ENCODE peak calls at places on chromosomes 7 and 10, in four cellular contexts. C, F, V and A are unnamed samples.

GRCh38 chr7:79495544-79496272 is 42.2 kb upstream of the MAGI2 start:
- DNase-seq in V (no peak), C (peak; percentile 33), F (no peak), A (no peak)

GRCh38 chr10:9137368-9137767 is 1082.9 kb downstream of the GATA3 start:
- DNase-seq in C (no peak), F (no peak), V (no peak), A (no peak)

GRCh38 chr10:88156341-88156740 is 292.9 kb downstream of the PTEN start:
- DNase-seq in V (no peak), C (no peak), F (no peak), A (no peak)

GRCh38 chr7:32298403-32299132 is 191.6 kb downstream of the LSM5 start:
- DNase-seq in F (no peak), C (no peak), V (peak; percentile 61), A (peak; percentile 8)

GRCh38 chr7:151426486-151426905 is 13.4 kb downstream of the CRYGN start:
- DNase-seq in V (no peak), F (no peak), C (peak; percentile 64), A (peak; percentile 68)

GRCh38 chr10:23310443-23310842 is 34.2 kb downstream of the C10orf67 start:
- DNase-seq in V (no peak), C (no peak), F (no peak), A (no peak)

GRCh38 chr10:127012071-127012768 is 107.0 kb downstream of the DOCK1 start:
- DNase-seq in F (no peak), V (no peak), C (no peak), A (no peak)

GRCh38 chr7:17989546-17989945 is 38.1 kb downstream of the PRPS1L1 start:
- DNase-seq in C (no peak), F (no peak), V (no peak), A (no peak)

GRCh38 chr7:117250801-117251200 is 72.1 kb downstream of the WNT2 start:
- DNase-seq in F (no peak), V (no peak), C (no peak), A (no peak)

GRCh38 chr7:150793569-150794238 is 6.5 kb downstream of the TMEM176B start:
- DNase-seq in C (no peak), F (no peak), V (no peak), A (no peak)

GRCh38 chr10:12417341-12417740 is 68.0 kb downstream of the CAMK1D start:
- DNase-seq in C (no peak), V (no peak), F (no peak), A (no peak)

GRCh38 chr7:139321071-139321745 is 19.9 kb upstream of the FMC1 start:
- DNase-seq in C (no peak), F (no peak), V (peak; percentile 75), A (peak; percentile 24)

GRCh38 chr10:102408081-102408727 is 10.4 kb downstream of the PSD start:
- DNase-seq in F (no peak), C (no peak), V (no peak), A (no peak)

GRCh38 chr7:92793656-92794205 is 42.6 kb downstream of the CDK6 start:
- DNase-seq in F (no peak), C (no peak), V (no peak), A (no peak)

GRCh38 chr7:106050002-106050742 is 61.9 kb downstream of the SYPL1 start:
- DNase-seq in F (no peak), C (peak; percentile 61), V (no peak), A (peak; percentile 82)

GRCh38 chr7:4711634-4712033 is 29.5 kb downstream of the FOXK1 start:
- DNase-seq in C (no peak), V (no peak), F (no peak), A (no peak)

DNA sequence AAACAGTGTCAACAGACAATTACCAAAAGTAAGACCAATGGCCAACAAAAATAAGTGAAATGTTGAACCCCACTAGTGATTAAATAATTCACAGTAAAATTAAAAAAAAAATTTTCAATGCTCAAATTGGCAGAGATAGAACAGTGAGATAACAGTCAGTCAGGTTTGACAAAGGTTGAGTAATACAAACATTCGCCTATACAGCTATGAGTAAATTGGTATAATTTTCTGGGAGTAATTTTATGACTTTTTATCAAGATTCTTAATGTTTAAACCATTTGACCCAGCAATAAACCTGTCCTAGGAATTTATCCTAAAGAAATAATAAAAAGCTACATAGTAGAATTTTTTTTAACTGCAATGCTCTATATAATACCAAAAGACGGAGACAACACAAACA is 64.9 kb upstream of the SHH start:
- DNase-seq in F (no peak), V (no peak), C (no peak), A (no peak)
- TF ChIP-seq CTCF in F (no peak), V (no peak), C (no peak), A (no peak)

DNA sequence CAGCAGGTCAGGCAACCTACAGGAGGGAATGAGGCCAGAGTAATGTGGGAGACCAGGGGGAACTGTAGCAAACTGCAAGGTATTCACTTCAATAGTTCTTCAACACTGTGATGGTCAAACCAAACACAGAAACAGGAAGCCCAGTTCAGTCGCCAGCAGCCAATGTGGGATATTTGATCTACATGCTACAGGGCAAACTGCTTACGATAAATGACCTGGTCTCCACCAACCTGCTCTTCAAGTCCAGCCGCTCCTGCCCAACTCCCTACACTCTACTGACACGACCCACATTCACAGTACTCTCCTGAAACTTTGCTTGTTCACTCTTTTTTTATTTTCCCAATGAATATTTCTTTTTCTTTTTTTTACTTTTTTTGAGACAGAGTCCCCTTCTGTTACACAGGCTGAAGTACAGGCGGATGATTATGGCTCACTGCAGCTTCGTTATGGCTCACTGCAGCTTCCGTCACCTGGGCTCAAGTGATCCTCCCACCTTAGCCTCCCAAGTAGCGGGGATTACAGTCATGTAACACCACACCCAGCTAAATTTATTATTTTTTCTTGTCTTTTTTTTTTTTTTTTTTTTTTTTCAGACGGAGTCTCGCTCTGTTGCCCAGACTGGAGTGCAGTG is 42.1 kb downstream of the MDH2 start:
- DNase-seq in C (no peak), F (no peak), V (no peak), A (no peak)
- H3K27ac ChIP-seq in C (no peak overlapping the region), F (no peak overlapping the region), V (no peak overlapping the region), A (no peak overlapping the region)

DNA sequence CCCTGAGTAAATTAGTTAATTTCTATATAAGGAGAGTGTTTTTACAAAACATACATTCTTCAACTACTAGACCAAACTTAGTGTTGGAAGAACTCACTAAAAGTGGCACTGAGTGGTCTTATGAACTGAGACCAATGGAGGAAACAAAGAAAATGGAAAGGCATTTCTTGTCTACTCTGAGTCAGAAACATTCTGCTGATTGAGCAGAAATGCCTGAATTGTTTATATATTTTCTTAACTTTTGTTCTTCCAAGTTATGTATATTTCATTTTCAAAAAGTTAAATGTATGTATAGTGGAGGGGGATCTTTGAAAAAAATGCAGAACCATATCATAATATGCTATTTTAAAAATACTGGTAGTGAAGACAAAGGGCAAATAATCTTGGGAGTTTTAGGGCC is 320.7 kb downstream of the HGF start:
- DNase-seq in V (no peak), F (no peak), C (no peak), A (no peak)
- TF ChIP-seq CTCF in V (no peak), F (no peak), C (no peak), A (no peak)

DNA sequence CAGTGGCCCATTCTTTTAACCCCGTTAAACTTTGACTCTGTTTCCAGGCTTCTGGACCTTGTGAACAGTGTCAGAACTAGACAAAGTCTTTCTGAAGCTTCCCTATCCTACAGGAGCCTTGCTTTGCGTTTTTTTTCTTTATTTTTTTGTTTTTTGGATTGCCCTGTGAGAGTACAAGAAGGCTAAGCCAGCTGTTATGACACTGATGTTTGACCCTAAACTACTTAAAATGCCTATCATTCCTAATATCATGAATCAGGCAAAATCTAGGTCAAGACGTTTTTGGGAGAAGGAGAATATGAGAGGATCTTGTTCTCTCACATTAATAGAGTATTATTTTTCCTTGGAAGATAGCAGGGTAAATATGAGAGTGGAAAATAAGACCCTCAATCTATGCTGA is 79.8 kb downstream of the EPDR1 start:
- DNase-seq in C (no peak), V (no peak), F (no peak), A (no peak)
- H3K27ac ChIP-seq in C (no peak overlapping the region), V (no peak overlapping the region), F (no peak overlapping the region), A (no peak overlapping the region)